ENCODE peak calls at places on chromosomes 13 and 19, in six cellular contexts. J is H9; X is HFF-Myc; V is BE2C; C is activated T-helper 1 cell treated with anti-CD3 and anti-CD28 coated beads, Interleukin-12 subunit alpha, Interleukin-12 subunit beta, Interleukin-2, Interleukin-4 antibody, amounts not matched to agents 30 ng/mL and 10 ng/mL and 1 ng/mL, durations not matched to agents 14 hours and 24 hours and 36 hours; P is activated naive CD4-positive, alpha-beta T cell. I is an unnamed sample.

GRCh38 chr13:109770436-109770835 is 15.9 kb downstream of the IRS2 start:
- DNase-seq in J (no peak), X (no peak), V (no peak), C (no peak), P (no peak), I (no peak)

GRCh38 chr13:77699059-77699680 is 1.7 kb downstream of the SLAIN1 start:
- DNase-seq in J (no peak), X (no peak), V (no peak), C (no peak), P (no peak), I (no peak)

GRCh38 chr19:48544856-48545750 is 6.9 kb upstream of the SULT2B1 start:
- DNase-seq in J (peak), X (no peak), V (no peak), C (no peak), P (no peak), I (peak)

GRCh38 chr19:53780506-53780905 is 43.6 kb downstream of the NLRP12 start:
- DNase-seq in J (no peak), X (no peak), V (no peak), C (no peak), P (no peak), I (no peak)

GRCh38 chr13:41059466-41059865 is 1.8 kb upstream of the WBP4 start:
- DNase-seq in J (no peak), X (no peak), V (no peak), C (no peak), P (no peak), I (no peak)

GRCh38 chr19:56159009-56159501 is 16.8 kb upstream of the GALP start:
- DNase-seq in J (no peak), X (no peak), V (no peak), C (no peak), P (no peak), I (no peak)

GRCh38 chr19:35484637-35485036 is 5.6 kb downstream of the KRTDAP start:
- DNase-seq in J (no peak), X (no peak), V (no peak), C (no peak), P (no peak), I (no peak)

GRCh38 chr19:13082192-13083007 is 20.3 kb downstream of the LYL1 start:
- DNase-seq in J (peak), X (no peak), V (peak), C (no peak), P (no peak), I (peak)

GRCh38 chr19:35975608-35976214 is 19.3 kb upstream of the SDHAF1 start:
- DNase-seq in J (no peak), X (no peak), V (no peak), C (no peak), P (no peak), I (peak)

GRCh38 chr13:108352599-108352998 is 83.1 kb downstream of the TNFSF13B start:
- DNase-seq in J (no peak), X (no peak), V (no peak), C (no peak), P (no peak), I (no peak)

GRCh38 chr19:16889429-16889882 is 657 bp downstream of the F2RL3 start:
- DNase-seq in J (no peak), X (no peak), V (no peak), C (no peak), P (no peak), I (no peak)

GRCh38 chr13:41802684-41803554 is 158.0 kb downstream of the VWA8 start:
- DNase-seq in J (no peak), X (no peak), V (no peak), C (no peak), P (no peak), I (no peak)

GRCh38 chr19:45773384-45773783 is 4.3 kb upstream of the SIX5 start:
- DNase-seq in J (no peak), X (no peak), V (no peak), C (no peak), P (no peak), I (no peak)

GRCh38 chr19:5934779-5935472 is 20.9 kb downstream of the CAPS start:
- DNase-seq in J (no peak), X (peak), V (peak), C (no peak), P (no peak), I (no peak)

GRCh38 chr13:26401578-26402021 is 147.7 kb downstream of the CDK8 start:
- DNase-seq in J (no peak), X (no peak), V (no peak), C (no peak), P (no peak), I (no peak)

GRCh38 chr19:49975051-49975450 is 14.1 kb upstream of the SIGLEC11 start:
- DNase-seq in J (no peak), X (no peak), V (no peak), C (no peak), P (no peak), I (no peak)

GRCh38 chr13:71056581-71056980 is 810.4 kb downstream of the DACH1 start:
- DNase-seq in J (peak), X (no peak), V (no peak), C (no peak), P (no peak), I (no peak)

GRCh38 chr13:31090096-31090495 is 71.6 kb downstream of the HSPH1 start:
- DNase-seq in J (no peak), X (no peak), V (no peak), C (no peak), P (no peak), I (no peak)

GRCh38 chr19:44943801-44944249 is 1.8 kb downstream of the APOC4 start:
- DNase-seq in J (no peak), X (no peak), V (no peak), C (no peak), P (no peak), I (no peak)

GRCh38 chr13:98509271-98510155 is 67.4 kb downstream of the STK24 start:
- DNase-seq in J (no peak), X (peak), V (no peak), C (peak), P (no peak), I (no peak)

GRCh38 chr13:33494596-33495214 is 209.2 kb upstream of the STARD13 start:
- DNase-seq in J (no peak), X (peak), V (no peak), C (no peak), P (no peak), I (no peak)

GRCh38 chr13:33480561-33480960 is 195.0 kb upstream of the STARD13 start:
- DNase-seq in J (no peak), X (no peak), V (no peak), C (no peak), P (no peak), I (no peak)

GRCh38 chr13:76798037-76798436 is 88.2 kb downstream of the KCTD12 start:
- DNase-seq in J (no peak), X (no peak), V (no peak), C (no peak), P (no peak), I (no peak)

GRCh38 chr19:14352526-14352925 is 28.7 kb upstream of the ADGRE5 start:
- DNase-seq in J (no peak), X (no peak), V (no peak), C (no peak), P (no peak), I (no peak)

GRCh38 chr13:32117696-32118095 is 86.1 kb downstream of the FRY start:
- DNase-seq in J (no peak), X (no peak), V (no peak), C (no peak), P (no peak), I (no peak)

GRCh38 chr19:860481-861098 is 1.1 kb downstream of the CFD start:
- DNase-seq in J (no peak), X (no peak), V (peak), C (peak), P (no peak), I (peak)

GRCh38 chr19:41339936-41340335 is 13.8 kb downstream of the TGFB1 start:
- DNase-seq in J (no peak), X (no peak), V (no peak), C (no peak), P (no peak), I (no peak)

GRCh38 chr19:56348289-56348877 is 33.7 kb upstream of the ZSCAN5A start:
- DNase-seq in J (no peak), X (no peak), V (peak), C (no peak), P (no peak), I (peak)

GRCh38 chr19:38543807-38544568 is 73.8 kb downstream of the MAP4K1 start:
- DNase-seq in J (peak), X (peak), V (peak), C (no peak), P (no peak), I (no peak)

GRCh38 chr13:53250272-53250875 is 221.8 kb downstream of the OLFM4 start:
- DNase-seq in J (no peak), X (peak), V (peak), C (no peak), P (no peak), I (peak)

GRCh38 chr13:75415720-75416119 is 66.2 kb downstream of the TBC1D4 start:
- DNase-seq in J (no peak), X (peak), V (no peak), C (no peak), P (no peak), I (no peak)

GRCh38 chr19:4077800-4078683 is 11.3 kb upstream of the ZBTB7A start:
- DNase-seq in J (no peak), X (no peak), V (no peak), C (peak), P (no peak), I (no peak)

GRCh38 chr19:16476401-16476800 is 4.6 kb upstream of the EPS15L1 start:
- DNase-seq in J (no peak), X (no peak), V (no peak), C (no peak), P (no peak), I (no peak)

GRCh38 chr13:111555906-111556305 is 235.5 kb downstream of the TEX29 start:
- DNase-seq in J (no peak), X (no peak), V (no peak), C (no peak), P (no peak), I (no peak)

I was measured in neural progenitor cell.